ENCODE peak calls at places on chromosome 3, in five cellular contexts. H, E, I, J and Y are unnamed samples.

GRCh38 chr3:126267169-126267975 is 87.0 kb upstream of the ALDH1L1 start:
- DNase-seq in I (no peak), J (peak), H (peak), E (peak), Y (no peak)

GRCh38 chr3:196554205-196554604 is 14.1 kb downstream of the WDR53 start:
- DNase-seq in I (peak), H (no peak), E (no peak), J (no peak), Y (peak)

GRCh38 chr3:127041933-127042332 is 59.0 kb downstream of the PLXNA1 start:
- DNase-seq in H (no peak), J (no peak), I (no peak), E (no peak), Y (no peak)

GRCh38 chr3:16073218-16073617 is 101.3 kb upstream of the GALNT15 start:
- DNase-seq in I (no peak), H (no peak), E (no peak), J (no peak), Y (no peak)

GRCh38 chr3:19474169-19474568 is 325.9 kb downstream of the KCNH8 start:
- DNase-seq in H (no peak), J (no peak), I (no peak), E (no peak), Y (no peak)

GRCh38 chr3:170752571-170753155 is 117.3 kb downstream of the RPL22L1 start:
- DNase-seq in E (no peak), I (no peak), J (no peak), H (no peak), Y (no peak)

GRCh38 chr3:141840737-141841544 is 35.5 kb upstream of the ATP1B3 start:
- DNase-seq in H (peak), E (no peak), J (no peak), I (no peak), Y (no peak)

GRCh38 chr3:141797167-141797773 is 34.1 kb downstream of the GRK7 start:
- DNase-seq in E (peak), J (peak), I (peak), H (peak), Y (peak)

GRCh38 chr3:67292356-67293225 is 294.5 kb downstream of the KBTBD8 start:
- DNase-seq in E (peak), I (no peak), J (no peak), H (no peak), Y (no peak)

GRCh38 chr3:158108596-158108995 is 1.3 kb upstream of the RSRC1 start:
- DNase-seq in J (no peak), H (no peak), I (no peak), E (no peak), Y (no peak)